ENCODE peak calls at places on chromosomes 12 and 14, in four cellular contexts. U is NCI-H1417 treated with DMSO at 0.1 percent for 48 hours; J is CD8-positive, alpha-beta T cell; R is activated T-cell treated with anti-CD3 and anti-CD28 coated beads for 1 hour. F is an unnamed sample.

GRCh38 chr14:100321473-100322137 is 1.5 kb upstream of the SLC25A47 start:
- DNase-seq in U (no peak), J (no peak), R (no peak), F (no peak)

GRCh38 chr14:103646189-103646588 is 17.2 kb downstream of the KLC1 start:
- DNase-seq in U (no peak), J (no peak), R (no peak), F (no peak)

GRCh38 chr12:107322063-107322462 is 228.7 kb upstream of the CRY1 start:
- DNase-seq in U (no peak), J (no peak), R (no peak), F (no peak)

GRCh38 chr14:77071938-77072388 is 26.1 kb upstream of the CIPC start:
- DNase-seq in U (no peak), J (no peak), R (no peak), F (no peak)

GRCh38 chr14:61381589-61381988 is 60.2 kb downstream of the PRKCH start:
- DNase-seq in U (no peak), J (no peak), R (no peak), F (no peak)

GRCh38 chr12:46959484-46959883 is 119.9 kb upstream of the PCED1B start:
- DNase-seq in U (no peak), J (no peak), R (no peak), F (no peak)

GRCh38 chr14:93085916-93086315 is 29.8 kb downstream of the ITPK1 start:
- DNase-seq in U (no peak), J (no peak), R (no peak), F (no peak)

GRCh38 chr14:103519837-103520212 is 2.8 kb downstream of the CKB start:
- DNase-seq in U (no peak), J (no peak), R (no peak), F (no peak)

GRCh38 chr12:89212339-89212771 is 139.9 kb downstream of the DUSP6 start:
- DNase-seq in U (no peak), J (no peak), R (no peak), F (no peak)

GRCh38 chr14:74302160-74302628 is 540 bp downstream of the ABCD4 start:
- DNase-seq in U (no peak), J (no peak), R (no peak), F (no peak)

GRCh38 chr12:104870797-104871196 is 87.3 kb downstream of the SLC41A2 start:
- DNase-seq in U (no peak), J (no peak), R (no peak), F (no peak)

GRCh38 chr14:73472182-73473114 is 14.1 kb upstream of the NUMB start:
- DNase-seq in U (peak; percentile 45), J (no peak), R (no peak), F (no peak)

GRCh38 chr12:102374190-102374589 is 106.2 kb downstream of the IGF1 start:
- DNase-seq in U (no peak), J (no peak), R (no peak), F (no peak)

GRCh38 chr14:105167303-105168092 is 1.1 kb downstream of the JAG2 start:
- DNase-seq in U (no peak), J (no peak), R (no peak), F (no peak)

GRCh38 chr12:128850400-128850799 is 2.9 kb upstream of the GLT1D1 start:
- DNase-seq in U (no peak), J (no peak), R (no peak), F (no peak)

GRCh38 chr12:54941659-54942058 is 42.9 kb downstream of the TESPA1 start:
- DNase-seq in U (no peak), J (no peak), R (no peak), F (no peak)

GRCh38 chr12:50786498-50787231 is 22.8 kb downstream of the ATF1 start:
- DNase-seq in U (no peak), J (no peak), R (no peak), F (no peak)

GRCh38 chr12:132077322-132078100 is 66.6 kb downstream of the DDX51 start:
- DNase-seq in U (no peak), J (no peak), R (no peak), F (no peak)

GRCh38 chr14:73833530-73834257 is 17.9 kb upstream of the PTGR2 start:
- DNase-seq in U (no peak), J (no peak), R (no peak), F (no peak)

GRCh38 chr12:70609739-70610491 is 27.3 kb downstream of the PTPRB start:
- DNase-seq in U (no peak), J (no peak), R (no peak), F (no peak)

GRCh38 chr14:53767566-53767965 is 189.1 kb downstream of the BMP4 start:
- DNase-seq in U (no peak), J (no peak), R (no peak), F (no peak)

GRCh38 chr14:97002454-97002853 is 205.3 kb downstream of the VRK1 start:
- DNase-seq in U (no peak), J (no peak), R (no peak), F (no peak)

GRCh38 chr12:76914102-76914859 is 35.5 kb upstream of the CSRP2 start:
- DNase-seq in U (no peak), J (no peak), R (no peak), F (no peak)

GRCh38 chr12:46831335-46832083 is 5.7 kb upstream of the SLC38A4 start:
- DNase-seq in U (no peak), J (no peak), R (no peak), F (no peak)

GRCh38 chr12:126507231-126507630 is 1442.0 kb downstream of the AACS start:
- DNase-seq in U (no peak), J (no peak), R (no peak), F (no peak)

GRCh38 chr12:86551146-86551571 is 295.0 kb upstream of the MGAT4C start:
- DNase-seq in U (no peak), J (no peak), R (no peak), F (no peak)

GRCh38 chr12:114774181-114774580 is 90.2 kb upstream of the TBX3 start:
- DNase-seq in U (no peak), J (no peak), R (no peak), F (no peak)

GRCh38 chr14:80637726-80638619 is 303.6 kb downstream of the CEP128 start:
- DNase-seq in U (no peak), J (no peak), R (no peak), F (no peak)

GRCh38 chr12:123151679-123152454 is 977 bp upstream of the PITPNM2 start:
- DNase-seq in U (no peak), J (no peak), R (no peak), F (no peak)